ENCODE peak calls at places on chromosomes 13 and 19, in four cellular contexts. One of them, this sample, is unnamed.

GRCh38 chr13:28805193-28805819 is 14.8 kb upstream of the MTUS2 start:
- DNase-seq in MM.1S: peak; percentile 26
- DNase-seq in transverse colon: no peak
- DNase-seq in NB4: peak; percentile 63
- DNase-seq in this sample: peak; percentile 75

GRCh38 chr13:27264181-27264580 is 6.4 kb upstream of the RASL11A start:
- DNase-seq in NB4: no peak
- DNase-seq in MM.1S: no peak
- DNase-seq in transverse colon: no peak
- DNase-seq in this sample: no peak

GRCh38 chr19:17195106-17195505 is 20.1 kb upstream of the USE1 start:
- DNase-seq in MM.1S: no peak
- DNase-seq in transverse colon: no peak
- DNase-seq in NB4: no peak
- DNase-seq in this sample: no peak

GRCh38 chr13:76948139-76948538 is at the start of gene ACOD1:
- DNase-seq in NB4: peak; percentile 62
- DNase-seq in transverse colon: no peak
- DNase-seq in MM.1S: no peak
- DNase-seq in this sample: no peak

GRCh38 chr13:73708393-73708985 is 425.7 kb downstream of the KLF12 start:
- DNase-seq in MM.1S: peak; percentile 68
- DNase-seq in NB4: peak; percentile 72
- DNase-seq in transverse colon: peak; percentile 59
- DNase-seq in this sample: no peak

GRCh38 chr13:109157275-109157674 is 527.9 kb downstream of the MYO16 start:
- DNase-seq in MM.1S: no peak
- DNase-seq in transverse colon: no peak
- DNase-seq in NB4: no peak
- DNase-seq in this sample: no peak

GRCh38 chr13:21435710-21436151 is 23.4 kb downstream of the ZDHHC20 start:
- DNase-seq in transverse colon: peak; percentile 63
- DNase-seq in MM.1S: peak; percentile 12
- DNase-seq in NB4: peak; percentile 68
- DNase-seq in this sample: peak; percentile 60

GRCh38 chr19:15129856-15130580 is 22.8 kb downstream of the SYDE1 start:
- DNase-seq in MM.1S: no peak
- DNase-seq in NB4: no peak
- DNase-seq in transverse colon: no peak
- DNase-seq in this sample: no peak

GRCh38 chr13:99255241-99255640 is 2.9 kb downstream of the GPR18 start:
- DNase-seq in MM.1S: no peak
- DNase-seq in NB4: peak; percentile 27
- DNase-seq in transverse colon: no peak
- DNase-seq in this sample: no peak

GRCh38 chr19:51978882-51979281 is 7.8 kb downstream of the ZNF350 start:
- DNase-seq in transverse colon: no peak
- DNase-seq in MM.1S: no peak
- DNase-seq in NB4: peak; percentile 46
- DNase-seq in this sample: no peak

GRCh38 chr19:46719629-46720515 is 3.0 kb upstream of the PRKD2 start:
- DNase-seq in NB4: peak; percentile 66
- DNase-seq in transverse colon: no peak
- DNase-seq in MM.1S: no peak
- DNase-seq in this sample: no peak

GRCh38 chr19:45804959-45805230 is 10.2 kb downstream of the RSPH6A start:
- DNase-seq in transverse colon: no peak
- DNase-seq in MM.1S: no peak
- DNase-seq in NB4: no peak
- DNase-seq in this sample: no peak

GRCh38 chr19:44003461-44004134 is 841 bp downstream of the ZNF230 start:
- DNase-seq in transverse colon: peak; percentile 8
- DNase-seq in NB4: peak; percentile 66
- DNase-seq in MM.1S: peak; percentile 19
- DNase-seq in this sample: no peak

GRCh38 chr13:33322474-33322827 is 36.9 kb upstream of the STARD13 start:
- DNase-seq in MM.1S: no peak
- DNase-seq in transverse colon: peak; percentile 24
- DNase-seq in NB4: no peak
- DNase-seq in this sample: peak; percentile 46

GRCh38 chr13:75760182-75760981 is 124.3 kb downstream of the LMO7 start:
- DNase-seq in MM.1S: no peak
- DNase-seq in transverse colon: peak; percentile 79
- DNase-seq in NB4: no peak
- DNase-seq in this sample: no peak

GRCh38 chr19:38392707-38393308 is 4.3 kb downstream of the SPRED3 start:
- DNase-seq in MM.1S: no peak
- DNase-seq in transverse colon: no peak
- DNase-seq in NB4: no peak
- DNase-seq in this sample: no peak

GRCh38 chr13:98475521-98475920 is 101.4 kb downstream of the STK24 start:
- DNase-seq in MM.1S: no peak
- DNase-seq in transverse colon: no peak
- DNase-seq in NB4: peak; percentile 81
- DNase-seq in this sample: peak; percentile 70

GRCh38 chr19:1503089-1503924 is 9.5 kb downstream of the ADAMTSL5 start:
- DNase-seq in MM.1S: peak; percentile 43
- DNase-seq in NB4: peak; percentile 53
- DNase-seq in transverse colon: peak; percentile 60
- DNase-seq in this sample: peak; percentile 86

GRCh38 chr19:1505012-1505411 is 7.8 kb downstream of the ADAMTSL5 start:
- DNase-seq in NB4: no peak
- DNase-seq in MM.1S: no peak
- DNase-seq in transverse colon: no peak
- DNase-seq in this sample: no peak

GRCh38 chr19:1502433-1503088 is 10.3 kb downstream of the ADAMTSL5 start:
- DNase-seq in transverse colon: no peak
- DNase-seq in MM.1S: no peak
- DNase-seq in NB4: no peak
- DNase-seq in this sample: no peak

GRCh38 chr19:1505991-1506881 is 6.6 kb downstream of the ADAMTSL5 start:
- DNase-seq in MM.1S: no peak
- DNase-seq in transverse colon: no peak
- DNase-seq in NB4: no peak
- DNase-seq in this sample: no peak

GRCh38 chr19:1503925-1504430 is 8.8 kb downstream of the ADAMTSL5 start:
- DNase-seq in NB4: no peak
- DNase-seq in transverse colon: no peak
- DNase-seq in MM.1S: no peak
- DNase-seq in this sample: peak; percentile 40
- H3K4me3 ChIP-seq in NB4: no peak overlapping the region
- H3K4me3 ChIP-seq in transverse colon: no peak overlapping the region
- H3K4me3 ChIP-seq in MM.1S: no peak overlapping the region
- H3K4me3 ChIP-seq in this sample: no peak overlapping the region

DNA sequence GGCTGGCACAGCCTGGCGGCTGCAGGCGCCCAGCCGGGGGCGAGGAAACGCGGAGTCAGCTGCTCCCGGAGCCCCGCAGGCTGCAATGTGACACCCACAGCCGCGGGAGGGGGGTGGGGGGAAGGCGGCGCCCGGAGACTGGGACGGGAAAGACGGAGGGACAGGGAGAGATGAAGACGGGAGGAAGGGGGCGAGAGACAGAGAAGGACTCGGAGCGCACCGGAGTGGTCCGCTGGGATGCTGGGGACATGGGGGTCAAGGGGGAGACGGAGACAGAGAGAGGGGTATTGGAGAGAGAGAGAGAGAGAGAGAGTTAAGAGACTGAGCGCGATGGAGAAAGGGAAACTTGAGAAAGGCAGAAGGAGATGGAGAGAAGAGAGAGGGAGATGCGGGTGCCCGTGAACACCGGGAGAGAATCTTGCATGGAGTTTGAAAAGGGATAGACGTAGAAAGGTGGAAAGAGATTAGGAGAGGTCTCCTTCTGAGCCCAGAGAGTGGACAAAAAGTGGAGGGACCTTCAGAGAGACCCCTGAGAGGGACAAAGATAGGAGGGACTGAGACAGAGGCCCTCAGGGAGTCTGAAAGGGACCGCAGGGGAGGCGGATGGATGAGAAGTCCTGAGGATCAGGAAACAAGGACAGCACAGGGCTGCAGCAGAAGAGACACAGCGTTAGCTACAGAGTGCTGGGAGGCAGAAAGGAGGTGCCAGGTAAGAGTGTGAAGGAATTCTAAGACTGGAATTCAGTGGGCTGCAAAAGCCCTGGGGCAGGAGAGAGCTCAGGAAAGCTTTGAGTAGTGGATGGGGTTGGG is 1.0 kb downstream of the SCN1B start:
- DNase-seq in NB4: no peak
- DNase-seq in MM.1S: no peak
- DNase-seq in transverse colon: no peak
- DNase-seq in this sample: peak; percentile 85
- H3K4me3 ChIP-seq in NB4: no peak overlapping the region
- H3K4me3 ChIP-seq in MM.1S: no peak overlapping the region
- H3K4me3 ChIP-seq in transverse colon: peak overlapping the region; percentile 44
- H3K4me3 ChIP-seq in this sample: peak overlapping the region; percentile 90

GRCh38 chr19:35641515-35642151 is at the start of gene ETV2:
- DNase-seq in NB4: peak; percentile 28
- DNase-seq in transverse colon: peak; percentile 34
- DNase-seq in MM.1S: no peak
- DNase-seq in this sample: peak; percentile 76
- H3K4me3 ChIP-seq in NB4: no peak within 1 kb of the TSS
- H3K4me3 ChIP-seq in transverse colon: no peak within 1 kb of the TSS
- H3K4me3 ChIP-seq in MM.1S: no peak within 1 kb of the TSS
- H3K4me3 ChIP-seq in this sample: no peak within 1 kb of the TSS

DNA sequence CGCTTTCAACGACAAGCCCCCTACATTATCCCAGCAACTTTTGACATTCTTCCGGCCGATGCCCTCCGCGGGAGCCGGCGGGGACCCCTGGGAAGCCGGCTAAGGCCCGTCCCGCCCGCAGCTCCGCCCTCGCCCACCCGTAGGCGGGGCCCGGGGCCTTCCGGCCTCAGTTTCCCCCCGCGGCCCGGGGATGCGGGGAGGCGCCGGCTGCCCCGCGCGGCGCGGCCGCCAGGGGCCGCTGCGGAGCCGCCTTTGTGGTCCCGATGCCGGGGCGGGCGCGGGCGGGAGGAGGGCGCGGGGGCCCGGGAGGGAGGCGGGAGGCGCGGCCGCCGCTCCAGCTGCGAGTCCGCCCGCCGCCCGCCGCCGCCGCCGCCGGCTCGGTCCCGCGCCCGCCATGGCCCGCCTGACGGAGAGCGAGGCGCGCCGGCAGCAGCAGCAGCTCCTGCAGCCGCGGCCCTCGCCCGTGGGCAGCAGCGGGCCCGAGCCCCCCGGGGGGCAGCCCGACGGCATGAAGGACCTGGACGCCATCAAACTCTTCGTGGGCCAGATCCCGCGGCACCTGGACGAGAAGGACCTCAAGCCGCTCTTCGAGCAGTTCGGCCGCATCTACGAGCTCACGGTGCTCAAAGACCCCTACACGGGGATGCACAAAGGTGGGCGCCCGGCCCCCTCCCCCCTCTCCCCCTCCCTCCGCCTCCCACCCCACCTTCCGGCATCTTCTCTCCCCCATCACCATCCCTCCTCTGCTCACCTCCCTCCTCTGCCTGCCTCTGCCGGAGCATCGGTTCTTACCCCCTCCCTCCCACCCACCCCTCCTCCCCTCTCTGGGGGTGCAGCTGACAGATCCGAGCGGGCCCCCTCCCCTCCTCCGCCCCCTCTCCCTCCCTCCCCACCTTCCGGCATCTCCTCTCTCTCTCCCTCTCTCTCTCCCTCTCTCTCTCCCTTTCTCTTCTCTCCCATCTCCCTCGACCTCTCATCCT is at the start of gene CELF5:
- DNase-seq in transverse colon: peak; percentile 53
- DNase-seq in MM.1S: peak; percentile 37
- DNase-seq in NB4: peak; percentile 33
- DNase-seq in this sample: peak; percentile 84
- H3K4me3 ChIP-seq in transverse colon: no peak within 1 kb of the TSS
- H3K4me3 ChIP-seq in MM.1S: no peak within 1 kb of the TSS
- H3K4me3 ChIP-seq in NB4: no peak within 1 kb of the TSS
- H3K4me3 ChIP-seq in this sample: peak within 1 kb of the TSS; percentile 61

DNA sequence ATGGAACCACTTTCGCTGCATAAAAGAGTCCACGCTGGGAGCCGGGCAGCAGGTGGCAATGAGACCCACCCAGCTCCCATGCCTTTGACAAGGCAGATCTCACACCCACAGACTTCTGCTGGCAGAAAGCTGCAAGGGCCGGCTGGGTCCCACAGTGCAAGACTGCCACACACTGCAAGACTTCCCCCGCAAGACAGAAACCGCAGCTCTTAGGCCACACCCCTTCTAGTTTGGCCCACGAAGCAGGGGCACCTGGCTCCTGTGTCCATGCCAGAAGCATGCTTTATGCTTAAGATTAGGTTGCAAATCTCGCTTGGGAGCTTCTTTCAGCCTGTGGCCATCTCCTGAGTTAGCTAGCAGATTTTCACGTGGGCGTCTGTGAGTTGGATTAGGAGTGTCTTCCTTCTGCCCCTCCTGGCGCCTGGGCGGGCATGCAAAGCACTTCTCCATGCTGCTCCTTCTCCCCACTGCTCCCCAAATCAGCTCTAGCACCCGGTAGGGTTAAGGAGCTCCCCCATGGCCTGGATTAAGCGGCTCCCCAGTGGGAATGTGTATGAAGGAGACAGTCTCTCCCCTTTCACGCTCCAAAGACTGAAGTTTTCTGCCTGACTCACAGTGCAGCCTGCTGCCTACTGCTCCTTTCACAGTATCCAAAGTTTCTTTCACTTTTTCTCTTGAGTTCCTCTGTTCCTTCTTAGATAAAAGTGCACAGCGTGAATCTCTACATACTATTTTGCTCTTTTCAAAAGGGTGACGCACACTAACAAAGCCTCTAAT is 17.7 kb downstream of the GPC6 start:
- DNase-seq in NB4: peak; percentile 15
- DNase-seq in MM.1S: peak; percentile 41
- DNase-seq in transverse colon: no peak
- DNase-seq in this sample: peak; percentile 58
- H3K4me3 ChIP-seq in NB4: no peak overlapping the region
- H3K4me3 ChIP-seq in MM.1S: peak overlapping the region; percentile 29
- H3K4me3 ChIP-seq in transverse colon: no peak overlapping the region
- H3K4me3 ChIP-seq in this sample: peak overlapping the region; percentile 39

DNA sequence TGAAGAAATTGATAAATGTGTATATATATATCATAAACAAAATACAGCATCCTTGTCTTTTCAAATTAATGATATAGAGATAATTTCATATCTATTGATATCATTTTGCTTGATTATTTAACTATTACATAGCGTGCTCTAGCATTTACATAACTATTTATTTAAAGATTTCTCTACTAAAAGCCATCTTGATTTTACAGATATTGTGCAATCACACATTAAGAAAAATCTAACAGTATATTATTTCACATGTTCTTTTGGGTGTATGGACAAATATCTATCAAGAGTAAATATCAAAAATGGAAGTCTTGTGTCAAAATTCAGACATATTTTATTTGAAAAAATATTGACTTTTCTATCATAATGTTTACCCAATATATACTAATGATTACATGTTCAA is 966.8 kb downstream of the SLITRK5 start:
- DNase-seq in NB4: no peak
- DNase-seq in MM.1S: no peak
- DNase-seq in transverse colon: no peak
- DNase-seq in this sample: no peak
- H3K4me3 ChIP-seq in NB4: no peak overlapping the region
- H3K4me3 ChIP-seq in MM.1S: no peak overlapping the region
- H3K4me3 ChIP-seq in transverse colon: no peak overlapping the region
- H3K4me3 ChIP-seq in this sample: no peak overlapping the region

GRCh38 chr19:7506385-7507328 is 9.2 kb upstream of the ZNF358 start:
- DNase-seq in NB4: peak; percentile 73
- DNase-seq in transverse colon: peak; percentile 94
- DNase-seq in MM.1S: peak; percentile 82
- DNase-seq in this sample: peak; percentile 92
- H3K4me3 ChIP-seq in NB4: no peak overlapping the region
- H3K4me3 ChIP-seq in transverse colon: no peak overlapping the region
- H3K4me3 ChIP-seq in MM.1S: no peak overlapping the region
- H3K4me3 ChIP-seq in this sample: no peak overlapping the region

This sample was measured in right cardiac atrium.